ENCODE peak calls at places on chromosomes 13 and 19, in nine cellular contexts. H is NT2/D1; C is B cell; B is ELF-1; U is SK-N-DZ; J is T follicular helper cell; D is iPS-NIHi11; R is stimulated activated CD4-positive, alpha-beta T cell treated with anti-CD3 and anti-CD28 coated beads, Interleukin-1b, Interleukin-23, amount 100 ng/mL, for 24 hours; L is suprapubic skin. X is an unnamed sample.

GRCh38 chr13:44003481-44003880 is 123.8 kb downstream of the LACC1 start:
- DNase-seq in U (no peak), C (no peak), D (no peak), B (no peak), H (no peak), L (no peak), R (no peak), J (no peak), X (no peak)

GRCh38 chr13:84821261-84821660 is 939.0 kb upstream of the SLITRK1 start:
- DNase-seq in J (no peak), H (no peak), C (no peak), U (peak), D (no peak), L (no peak), R (no peak), B (no peak), X (no peak)

GRCh38 chr19:14519860-14520407 is 1.7 kb upstream of the DNAJB1 start:
- DNase-seq in H (no peak), R (no peak), C (no peak), B (peak), D (no peak), J (no peak), U (no peak), L (no peak), X (no peak)

GRCh38 chr19:2251577-2252480 is 2.7 kb downstream of the AMH start:
- DNase-seq in J (no peak), C (peak), R (no peak), D (peak), B (peak), H (no peak), U (no peak), L (no peak), X (peak)

GRCh38 chr19:54017266-54017665 is 25.8 kb downstream of the CACNG6 start:
- DNase-seq in U (no peak), L (no peak), B (peak), H (no peak), J (no peak), C (no peak), R (no peak), D (no peak), X (no peak)

GRCh38 chr19:52535831-52536800 is 8.6 kb downstream of the ZNF808 start:
- DNase-seq in J (peak), B (peak), H (peak), U (no peak), D (peak), L (peak), C (peak), R (peak), X (peak)

GRCh38 chr13:31172001-31172400 is 10.3 kb upstream of the HSPH1 start:
- DNase-seq in R (no peak), L (no peak), D (no peak), U (no peak), H (no peak), B (no peak), C (no peak), J (no peak), X (no peak)

GRCh38 chr19:57814505-57815246 is at the start of gene ZNF552:
- DNase-seq in D (peak), C (peak), L (peak), H (peak), R (peak), U (peak), J (peak), B (peak), X (peak)

GRCh38 chr19:38031423-38031770 is 124.4 kb downstream of the SIPA1L3 start:
- DNase-seq in D (no peak), J (no peak), H (no peak), B (no peak), C (no peak), L (no peak), U (no peak), R (no peak), X (no peak)

GRCh38 chr19:5785423-5785822 is 877 bp upstream of the PRR22 start:
- DNase-seq in R (no peak), D (no peak), J (no peak), B (no peak), U (no peak), L (no peak), H (no peak), C (no peak), X (no peak)

X was measured in GM13977.